ENCODE peak calls at places on chromosomes 1 and 21, in nine cellular contexts. T is pancreas; O is memory B cell; U is OCI-LY7; G is activated effector memory CD4-positive, alpha-beta T cell treated with anti-CD3 and anti-CD28 coated beads, Interleukin-2, amount 50 U/mL, for 16 hours; L is activated CD8-positive, alpha-beta T cell treated with anti-CD3 and anti-CD28 coated beads for 36 hours; D is NCI-H1417; R is heart left ventricle; X is AG09319. A is an unnamed sample.

GRCh38 chr1:31602081-31602480 is 15.4 kb upstream of the HCRTR1 start:
- DNase-seq in T (no peak), O (no peak), U (no peak), G (no peak), L (no peak), D (no peak), R (no peak), X (no peak), A (no peak)

GRCh38 chr1:180267761-180268555 is 37.9 kb downstream of the LHX4 start:
- DNase-seq in T (no peak), O (no peak), U (no peak), G (no peak), L (no peak), D (no peak), R (no peak), X (no peak), A (no peak)

GRCh38 chr1:3015269-3015635 is 6.0 kb upstream of the ACTRT2 start:
- DNase-seq in T (no peak), O (no peak), U (no peak), G (peak; percentile 44), L (no peak), D (no peak), R (no peak), X (no peak), A (no peak)

GRCh38 chr1:58391514-58391913 is 155.0 kb downstream of the OMA1 start:
- DNase-seq in T (no peak), O (no peak), U (no peak), G (no peak), L (no peak), D (no peak), R (no peak), X (no peak), A (no peak)

GRCh38 chr1:205458777-205459566 is 3.1 kb upstream of the BLACAT1 start:
- DNase-seq in T (no peak), O (no peak), U (peak; percentile 27), G (no peak), L (peak; percentile 63), D (no peak), R (no peak), X (no peak), A (no peak)

GRCh38 chr1:8082945-8083344 is 56.8 kb upstream of the ERRFI1 start:
- DNase-seq in T (no peak), O (no peak), U (no peak), G (no peak), L (no peak), D (no peak), R (peak; percentile 54), X (peak; percentile 63), A (peak; percentile 76)

GRCh38 chr1:223836586-223836985 is 9.2 kb downstream of the TP53BP2 start:
- DNase-seq in T (no peak), O (no peak), U (no peak), G (no peak), L (no peak), D (no peak), R (no peak), X (no peak), A (no peak)

GRCh38 chr1:203268901-203269653 is 36.2 kb upstream of the BTG2 start:
- DNase-seq in T (peak; percentile 40), O (peak; percentile 57), U (peak; percentile 93), G (no peak), L (peak; percentile 69), D (peak; percentile 92), R (no peak), X (peak; percentile 49), A (no peak)

GRCh38 chr1:166165661-166166399 is 971 bp downstream of the FAM78B start:
- DNase-seq in T (peak; percentile 17), O (no peak), U (no peak), G (peak; percentile 65), L (no peak), D (peak; percentile 67), R (no peak), X (no peak), A (no peak)

GRCh38 chr1:174021611-174022079 is 512 bp downstream of the RC3H1 start:
- DNase-seq in T (peak; percentile 56), O (peak; percentile 21), U (peak; percentile 62), G (no peak), L (peak; percentile 60), D (peak; percentile 86), R (peak; percentile 53), X (no peak), A (no peak)

GRCh38 chr1:234553241-234554156 is 56.5 kb downstream of the IRF2BP2 start:
- DNase-seq in T (no peak), O (no peak), U (no peak), G (peak; percentile 4), L (no peak), D (no peak), R (peak; percentile 45), X (peak; percentile 79), A (peak; percentile 94)

GRCh38 chr21:43613755-43614638 is 45.3 kb downstream of the HSF2BP start:
- DNase-seq in T (no peak), O (no peak), U (no peak), G (no peak), L (no peak), D (no peak), R (no peak), X (no peak), A (no peak)

GRCh38 chr1:200364121-200364759 is 45.6 kb downstream of the ZNF281 start:
- DNase-seq in T (no peak), O (no peak), U (no peak), G (no peak), L (no peak), D (no peak), R (no peak), X (no peak), A (no peak)

GRCh38 chr1:177928194-177928593 is 41.7 kb downstream of the SEC16B start:
- DNase-seq in T (no peak), O (no peak), U (no peak), G (no peak), L (no peak), D (no peak), R (no peak), X (no peak), A (no peak)

GRCh38 chr1:236753554-236753953 is 41.5 kb upstream of the MTR start:
- DNase-seq in T (no peak), O (no peak), U (peak; percentile 31), G (no peak), L (peak; percentile 19), D (peak; percentile 40), R (no peak), X (no peak), A (no peak)

GRCh38 chr1:39170731-39171375 is 33.6 kb upstream of the MACF1 start:
- DNase-seq in T (no peak), O (no peak), U (no peak), G (no peak), L (no peak), D (peak; percentile 87), R (no peak), X (no peak), A (no peak)

GRCh38 chr1:68938051-68938450 is 441.2 kb upstream of the DEPDC1 start:
- DNase-seq in T (no peak), O (no peak), U (no peak), G (no peak), L (no peak), D (no peak), R (no peak), X (no peak), A (no peak)

GRCh38 chr1:230833511-230833910 is 34.8 kb downstream of the C1orf198 start:
- DNase-seq in T (no peak), O (no peak), U (no peak), G (no peak), L (no peak), D (no peak), R (no peak), X (no peak), A (no peak)

GRCh38 chr1:63611231-63611630 is 18.0 kb downstream of the PGM1 start:
- DNase-seq in T (no peak), O (no peak), U (no peak), G (no peak), L (no peak), D (no peak), R (no peak), X (no peak), A (no peak)

GRCh38 chr1:208654241-208654640 is 410.1 kb upstream of the PLXNA2 start:
- DNase-seq in T (no peak), O (no peak), U (peak; percentile 1), G (no peak), L (no peak), D (peak; percentile 55), R (no peak), X (no peak), A (no peak)

GRCh38 chr1:26349196-26349885 is 4.6 kb downstream of the CRYBG2 start:
- DNase-seq in T (no peak), O (no peak), U (no peak), G (no peak), L (no peak), D (no peak), R (no peak), X (no peak), A (peak; percentile 31)

GRCh38 chr1:185926562-185926961 is 192.4 kb downstream of the HMCN1 start:
- DNase-seq in T (no peak), O (no peak), U (no peak), G (no peak), L (no peak), D (peak; percentile 79), R (no peak), X (no peak), A (no peak)

GRCh38 chr1:201166964-201167624 is 12.8 kb upstream of the TMEM9 start:
- DNase-seq in T (peak; percentile 45), O (no peak), U (no peak), G (peak; percentile 28), L (no peak), D (peak; percentile 90), R (no peak), X (no peak), A (no peak)

GRCh38 chr1:7520496-7520895 is 250.6 kb upstream of the VAMP3 start:
- DNase-seq in T (no peak), O (no peak), U (no peak), G (no peak), L (no peak), D (no peak), R (peak; percentile 14), X (no peak), A (no peak)

GRCh38 chr1:173451981-173452380 is 25.2 kb upstream of the PRDX6 start:
- DNase-seq in T (peak; percentile 79), O (no peak), U (no peak), G (no peak), L (no peak), D (no peak), R (peak; percentile 54), X (no peak), A (no peak)

GRCh38 chr1:205714906-205715246 is 34.6 kb upstream of the SLC45A3 start:
- DNase-seq in T (no peak), O (no peak), U (no peak), G (no peak), L (no peak), D (no peak), R (no peak), X (no peak), A (no peak)

GRCh38 chr1:222171005-222171404 is 376.9 kb downstream of the HHIPL2 start:
- DNase-seq in T (no peak), O (no peak), U (peak; percentile 24), G (no peak), L (no peak), D (peak; percentile 41), R (no peak), X (peak; percentile 38), A (no peak)

GRCh38 chr1:42943166-42943565 is 15.5 kb downstream of the SLC2A1 start:
- DNase-seq in T (peak; percentile 92), O (no peak), U (no peak), G (no peak), L (no peak), D (no peak), R (peak; percentile 83), X (no peak), A (no peak)

GRCh38 chr1:220462756-220463155 is 65.2 kb upstream of the MARK1 start:
- DNase-seq in T (no peak), O (no peak), U (no peak), G (no peak), L (no peak), D (no peak), R (peak; percentile 32), X (no peak), A (no peak)

GRCh38 chr1:23263380-23263887 is 46.1 kb upstream of the HTR1D start:
- DNase-seq in T (no peak), O (no peak), U (no peak), G (no peak), L (no peak), D (no peak), R (no peak), X (no peak), A (no peak)

GRCh38 chr1:205456868-205457724 is 1.3 kb upstream of the BLACAT1 start:
- DNase-seq in T (no peak), O (no peak), U (no peak), G (no peak), L (no peak), D (peak; percentile 94), R (peak; percentile 17), X (no peak), A (no peak)